ENCODE peak calls at places on chromosomes 11 and 22, in four cellular contexts. One of them, this sample, is unnamed.

GRCh38 chr22:38989461-38989860 is 7.3 kb downstream of the APOBEC3B start:
- DNase-seq in astrocyte: no peak
- DNase-seq in suprapubic skin: no peak
- DNase-seq in endodermal cell: no peak
- DNase-seq in this sample: no peak

GRCh38 chr11:17010851-17011420 is 3.3 kb downstream of the PLEKHA7 start:
- DNase-seq in astrocyte: no peak
- DNase-seq in suprapubic skin: peak; percentile 34
- DNase-seq in endodermal cell: peak; percentile 65
- DNase-seq in this sample: no peak

GRCh38 chr11:69352715-69353325 is 58.9 kb downstream of the MYEOV start:
- DNase-seq in astrocyte: peak; percentile 97
- DNase-seq in suprapubic skin: peak; percentile 31
- DNase-seq in endodermal cell: peak; percentile 46
- DNase-seq in this sample: peak; percentile 89

GRCh38 chr22:39513791-39514190 is 6.6 kb upstream of the ATF4 start:
- DNase-seq in astrocyte: no peak
- DNase-seq in suprapubic skin: no peak
- DNase-seq in endodermal cell: no peak
- DNase-seq in this sample: no peak

GRCh38 chr11:22521226-22521625 is 104.4 kb downstream of the FANCF start:
- DNase-seq in astrocyte: peak; percentile 88
- DNase-seq in suprapubic skin: no peak
- DNase-seq in endodermal cell: no peak
- DNase-seq in this sample: peak; percentile 60

GRCh38 chr11:100677796-100678195 is 9.3 kb upstream of the ARHGAP42 start:
- DNase-seq in astrocyte: no peak
- DNase-seq in suprapubic skin: no peak
- DNase-seq in endodermal cell: no peak
- DNase-seq in this sample: no peak

GRCh38 chr11:133787379-133788103 is 57.8 kb downstream of the SPATA19 start:
- DNase-seq in astrocyte: no peak
- DNase-seq in suprapubic skin: no peak
- DNase-seq in endodermal cell: peak; percentile 84
- DNase-seq in this sample: no peak

GRCh38 chr11:47388697-47389576 is 10.6 kb upstream of the SPI1 start:
- DNase-seq in astrocyte: no peak
- DNase-seq in suprapubic skin: no peak
- DNase-seq in endodermal cell: no peak
- DNase-seq in this sample: no peak

GRCh38 chr11:29333993-29334780 is 682.6 kb downstream of the KCNA4 start:
- DNase-seq in astrocyte: peak; percentile 63
- DNase-seq in suprapubic skin: no peak
- DNase-seq in endodermal cell: peak; percentile 47
- DNase-seq in this sample: peak; percentile 74

GRCh38 chr22:44097263-44098020 is 73.3 kb downstream of the PARVB start:
- DNase-seq in astrocyte: no peak
- DNase-seq in suprapubic skin: no peak
- DNase-seq in endodermal cell: no peak
- DNase-seq in this sample: no peak

GRCh38 chr22:30423296-30423958 is 2.1 kb upstream of the MTFP1 start:
- DNase-seq in astrocyte: no peak
- DNase-seq in suprapubic skin: peak; percentile 89
- DNase-seq in endodermal cell: no peak
- DNase-seq in this sample: no peak

GRCh38 chr11:19711911-19712280 is 741 bp upstream of the NAV2 start:
- DNase-seq in astrocyte: no peak
- DNase-seq in suprapubic skin: no peak
- DNase-seq in endodermal cell: peak; percentile 81
- DNase-seq in this sample: no peak

GRCh38 chr22:35349704-35350538 is 31.0 kb upstream of the HMOX1 start:
- DNase-seq in astrocyte: peak; percentile 14
- DNase-seq in suprapubic skin: no peak
- DNase-seq in endodermal cell: peak; percentile 60
- DNase-seq in this sample: peak; percentile 43

GRCh38 chr11:69062169-69062855 is 13.6 kb downstream of the TPCN2 start:
- DNase-seq in astrocyte: no peak
- DNase-seq in suprapubic skin: no peak
- DNase-seq in endodermal cell: no peak
- DNase-seq in this sample: no peak

GRCh38 chr11:23078289-23078971 is 218.2 kb upstream of the CCDC179 start:
- DNase-seq in astrocyte: peak; percentile 63
- DNase-seq in suprapubic skin: no peak
- DNase-seq in endodermal cell: no peak
- DNase-seq in this sample: peak; percentile 15

GRCh38 chr11:84720706-84721402 is 906.3 kb downstream of the DLG2 start:
- DNase-seq in astrocyte: no peak
- DNase-seq in suprapubic skin: peak; percentile 78
- DNase-seq in endodermal cell: peak; percentile 85
- DNase-seq in this sample: peak; percentile 13

GRCh38 chr22:30196141-30196866 is 50.3 kb downstream of the LIF start:
- DNase-seq in astrocyte: peak; percentile 100
- DNase-seq in suprapubic skin: peak; percentile 94
- DNase-seq in endodermal cell: peak; percentile 90
- DNase-seq in this sample: peak; percentile 99

GRCh38 chr11:62020661-62021060 is 53.2 kb upstream of the FTH1 start:
- DNase-seq in astrocyte: no peak
- DNase-seq in suprapubic skin: no peak
- DNase-seq in endodermal cell: no peak
- DNase-seq in this sample: peak; percentile 24

GRCh38 chr11:132886335-132886734 is 646.0 kb downstream of the OPCML start:
- DNase-seq in astrocyte: peak; percentile 80
- DNase-seq in suprapubic skin: no peak
- DNase-seq in endodermal cell: peak; percentile 85
- DNase-seq in this sample: peak; percentile 54

GRCh38 chr11:129377739-129378138 is 2.1 kb downstream of the BARX2 start:
- DNase-seq in astrocyte: no peak
- DNase-seq in suprapubic skin: no peak
- DNase-seq in endodermal cell: no peak
- DNase-seq in this sample: no peak

GRCh38 chr11:86431258-86431657 is 56.6 kb downstream of the CCDC81 start:
- DNase-seq in astrocyte: no peak
- DNase-seq in suprapubic skin: no peak
- DNase-seq in endodermal cell: no peak
- DNase-seq in this sample: no peak

GRCh38 chr11:69167916-69168691 is 12.4 kb downstream of the SMIM38 start:
- DNase-seq in astrocyte: no peak
- DNase-seq in suprapubic skin: no peak
- DNase-seq in endodermal cell: no peak
- DNase-seq in this sample: peak; percentile 48

GRCh38 chr11:22666700-22667439 is 459 bp downstream of the GAS2 start:
- DNase-seq in astrocyte: peak; percentile 10
- DNase-seq in suprapubic skin: no peak
- DNase-seq in endodermal cell: peak; percentile 91
- DNase-seq in this sample: no peak

GRCh38 chr22:20795014-20795413 is 21.1 kb downstream of the SERPIND1 start:
- DNase-seq in astrocyte: no peak
- DNase-seq in suprapubic skin: no peak
- DNase-seq in endodermal cell: no peak
- DNase-seq in this sample: no peak

GRCh38 chr11:112221263-112221835 is 4.9 kb upstream of the PTS start:
- DNase-seq in astrocyte: no peak
- DNase-seq in suprapubic skin: no peak
- DNase-seq in endodermal cell: no peak
- DNase-seq in this sample: no peak

GRCh38 chr22:44710474-44711235 is 8.7 kb downstream of the PRR5 start:
- DNase-seq in astrocyte: no peak
- DNase-seq in suprapubic skin: no peak
- DNase-seq in endodermal cell: no peak
- DNase-seq in this sample: no peak

GRCh38 chr11:47886096-47886495 is 37.9 kb upstream of the NUP160 start:
- DNase-seq in astrocyte: peak; percentile 73
- DNase-seq in suprapubic skin: no peak
- DNase-seq in endodermal cell: no peak
- DNase-seq in this sample: peak; percentile 88

GRCh38 chr11:67698247-67698646 is 23.8 kb upstream of the ALDH3B2 start:
- DNase-seq in astrocyte: no peak
- DNase-seq in suprapubic skin: no peak
- DNase-seq in endodermal cell: peak; percentile 61
- DNase-seq in this sample: no peak

GRCh38 chr22:37519268-37520195 is at the start of gene CARD10:
- DNase-seq in astrocyte: no peak
- DNase-seq in suprapubic skin: no peak
- DNase-seq in endodermal cell: peak; percentile 78
- DNase-seq in this sample: no peak

GRCh38 chr11:64239662-64240466 is 1.0 kb upstream of the FKBP2 start:
- DNase-seq in astrocyte: no peak
- DNase-seq in suprapubic skin: no peak
- DNase-seq in endodermal cell: no peak
- DNase-seq in this sample: no peak

GRCh38 chr11:45610627-45611026 is 54.8 kb downstream of the CHST1 start:
- DNase-seq in astrocyte: no peak
- DNase-seq in suprapubic skin: no peak
- DNase-seq in endodermal cell: peak; percentile 22
- DNase-seq in this sample: no peak

GRCh38 chr11:569273-569885 is 6.9 kb upstream of the PHRF1 start:
- DNase-seq in astrocyte: no peak
- DNase-seq in suprapubic skin: no peak
- DNase-seq in endodermal cell: no peak
- DNase-seq in this sample: peak; percentile 21
- TF ChIP-seq CTCF in astrocyte: no peak
- TF ChIP-seq CTCF in suprapubic skin: no peak
- TF ChIP-seq CTCF in endodermal cell: no peak
- TF ChIP-seq CTCF in this sample: no peak

GRCh38 chr22:45975266-45976161 is 1.4 kb downstream of the WNT7B start:
- DNase-seq in astrocyte: no peak
- DNase-seq in suprapubic skin: no peak
- DNase-seq in endodermal cell: peak; percentile 67
- DNase-seq in this sample: no peak
- H3K4me3 ChIP-seq in astrocyte: no peak overlapping the region
- H3K4me3 ChIP-seq in suprapubic skin: peak overlapping the region; percentile 59
- H3K4me3 ChIP-seq in endodermal cell: no peak overlapping the region
- H3K4me3 ChIP-seq in this sample: no peak overlapping the region

GRCh38 chr11:113387605-113388211 is at the start of gene ANKK1:
- DNase-seq in astrocyte: no peak
- DNase-seq in suprapubic skin: peak; percentile 72
- DNase-seq in endodermal cell: peak; percentile 92
- DNase-seq in this sample: no peak
- TF ChIP-seq CTCF in astrocyte: peak; percentile 5
- TF ChIP-seq CTCF in suprapubic skin: no peak
- TF ChIP-seq CTCF in endodermal cell: peak; percentile 96
- TF ChIP-seq CTCF in this sample: no peak

DNA sequence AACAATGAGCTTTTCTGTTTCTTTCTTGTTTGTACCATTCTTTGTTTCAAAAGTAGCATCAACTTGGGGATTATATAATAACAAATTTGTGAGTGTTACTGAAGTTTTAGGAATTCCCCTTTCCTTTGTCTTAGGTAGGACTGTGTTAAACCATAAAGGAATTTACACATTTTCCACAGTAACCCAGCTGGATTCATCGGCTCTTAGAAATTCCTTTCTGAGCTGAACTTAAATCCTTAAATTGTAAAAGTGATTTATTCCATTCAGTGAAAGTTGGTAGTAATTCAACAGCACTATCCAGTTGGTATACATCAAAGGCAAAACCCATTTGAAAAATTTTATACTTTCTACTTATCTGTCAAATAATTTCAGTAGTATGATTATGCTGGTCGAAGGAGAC is 11.8 kb downstream of the EMSY start:
- DNase-seq in astrocyte: no peak
- DNase-seq in suprapubic skin: no peak
- DNase-seq in endodermal cell: no peak
- DNase-seq in this sample: no peak
- H3K4me3 ChIP-seq in astrocyte: no peak overlapping the region
- H3K4me3 ChIP-seq in suprapubic skin: no peak overlapping the region
- H3K4me3 ChIP-seq in endodermal cell: peak overlapping the region; percentile 25
- H3K4me3 ChIP-seq in this sample: no peak overlapping the region

GRCh38 chr11:122756417-122756816 is 81.9 kb upstream of the CRTAM start:
- DNase-seq in astrocyte: no peak
- DNase-seq in suprapubic skin: no peak
- DNase-seq in endodermal cell: no peak
- DNase-seq in this sample: no peak
- TF ChIP-seq CTCF in astrocyte: no peak
- TF ChIP-seq CTCF in suprapubic skin: no peak
- TF ChIP-seq CTCF in endodermal cell: peak; percentile 55
- TF ChIP-seq CTCF in this sample: peak; percentile 33

GRCh38 chr11:41237386-41237785 is 222.1 kb downstream of the LRRC4C start:
- DNase-seq in astrocyte: no peak
- DNase-seq in suprapubic skin: no peak
- DNase-seq in endodermal cell: peak; percentile 56
- DNase-seq in this sample: no peak
- H3K4me3 ChIP-seq in astrocyte: no peak overlapping the region
- H3K4me3 ChIP-seq in suprapubic skin: no peak overlapping the region
- H3K4me3 ChIP-seq in endodermal cell: no peak overlapping the region
- H3K4me3 ChIP-seq in this sample: no peak overlapping the region

GRCh38 chr11:72348250-72348649 is 86.1 kb downstream of the CLPB start:
- DNase-seq in astrocyte: no peak
- DNase-seq in suprapubic skin: no peak
- DNase-seq in endodermal cell: no peak
- DNase-seq in this sample: no peak
- TF ChIP-seq CTCF in astrocyte: no peak
- TF ChIP-seq CTCF in suprapubic skin: no peak
- TF ChIP-seq CTCF in endodermal cell: peak; percentile 45
- TF ChIP-seq CTCF in this sample: no peak

GRCh38 chr22:32617271-32617670 is 142.7 kb downstream of the FBXO7 start:
- DNase-seq in astrocyte: peak; percentile 41
- DNase-seq in suprapubic skin: no peak
- DNase-seq in endodermal cell: no peak
- DNase-seq in this sample: no peak

GRCh38 chr22:32618461-32619140 is 144.0 kb downstream of the FBXO7 start:
- DNase-seq in astrocyte: no peak
- DNase-seq in suprapubic skin: no peak
- DNase-seq in endodermal cell: no peak
- DNase-seq in this sample: no peak

GRCh38 chr22:32615874-32616564 is 141.4 kb downstream of the FBXO7 start:
- DNase-seq in astrocyte: no peak
- DNase-seq in suprapubic skin: no peak
- DNase-seq in endodermal cell: peak; percentile 85
- DNase-seq in this sample: no peak

GRCh38 chr22:32619614-32620426 is 145.2 kb downstream of the FBXO7 start:
- DNase-seq in astrocyte: peak; percentile 89
- DNase-seq in suprapubic skin: no peak
- DNase-seq in endodermal cell: no peak
- DNase-seq in this sample: peak; percentile 82

GRCh38 chr22:32617883-32618282 is 143.3 kb downstream of the FBXO7 start:
- DNase-seq in astrocyte: no peak
- DNase-seq in suprapubic skin: no peak
- DNase-seq in endodermal cell: no peak
- DNase-seq in this sample: no peak
- H3K4me3 ChIP-seq in astrocyte: no peak overlapping the region
- H3K4me3 ChIP-seq in suprapubic skin: no peak overlapping the region
- H3K4me3 ChIP-seq in endodermal cell: no peak overlapping the region
- H3K4me3 ChIP-seq in this sample: no peak overlapping the region

GRCh38 chr11:74312321-74312720 is 881 bp upstream of the P4HA3 start:
- DNase-seq in astrocyte: no peak
- DNase-seq in suprapubic skin: no peak
- DNase-seq in endodermal cell: no peak
- DNase-seq in this sample: peak; percentile 29

GRCh38 chr11:74306440-74307175 is 4.8 kb downstream of the P4HA3 start:
- DNase-seq in astrocyte: no peak
- DNase-seq in suprapubic skin: no peak
- DNase-seq in endodermal cell: no peak
- DNase-seq in this sample: no peak

GRCh38 chr11:74307409-74307808 is 4.0 kb downstream of the P4HA3 start:
- DNase-seq in astrocyte: peak; percentile 79
- DNase-seq in suprapubic skin: no peak
- DNase-seq in endodermal cell: no peak
- DNase-seq in this sample: no peak

GRCh38 chr11:74310857-74311256 is 583 bp downstream of the P4HA3 start:
- DNase-seq in astrocyte: no peak
- DNase-seq in suprapubic skin: no peak
- DNase-seq in endodermal cell: no peak
- DNase-seq in this sample: no peak

GRCh38 chr11:74311352-74311926 is at the start of gene P4HA3:
- DNase-seq in astrocyte: no peak
- DNase-seq in suprapubic skin: peak; percentile 82
- DNase-seq in endodermal cell: peak; percentile 94
- DNase-seq in this sample: peak; percentile 29
- TF ChIP-seq CTCF in astrocyte: no peak
- TF ChIP-seq CTCF in suprapubic skin: no peak
- TF ChIP-seq CTCF in endodermal cell: peak; percentile 51
- TF ChIP-seq CTCF in this sample: no peak

This sample was measured in AG10803.